ENCODE peak calls at places on chromosomes 16 and 17, in seven cellular contexts. One of them, this sample, is unnamed.

GRCh38 chr16:67860589-67861398 is 12.1 kb upstream of the EDC4 start:
- DNase-seq in neuronal stem cell: no peak
- DNase-seq in IMR-90: peak; percentile 64
- DNase-seq in mesendoderm: no peak
- DNase-seq in trophoblast cell: peak; percentile 63
- DNase-seq in mesenchymal stem cell: peak; percentile 68
- DNase-seq in H1: no peak
- DNase-seq in this sample: no peak

GRCh38 chr16:77557385-77557784 is 122.6 kb upstream of the ADAMTS18 start:
- DNase-seq in H1: no peak
- DNase-seq in neuronal stem cell: no peak
- DNase-seq in mesenchymal stem cell: no peak
- DNase-seq in mesendoderm: no peak
- DNase-seq in trophoblast cell: no peak
- DNase-seq in IMR-90: no peak
- DNase-seq in this sample: no peak

GRCh38 chr16:50153648-50154368 is 702 bp downstream of the TENT4B start:
- DNase-seq in H1: no peak
- DNase-seq in mesendoderm: peak; percentile 50
- DNase-seq in neuronal stem cell: no peak
- DNase-seq in mesenchymal stem cell: peak; percentile 38
- DNase-seq in trophoblast cell: peak; percentile 48
- DNase-seq in IMR-90: no peak
- DNase-seq in this sample: no peak

GRCh38 chr17:50088952-50089825 is 6.0 kb upstream of the PDK2 start:
- DNase-seq in IMR-90: no peak
- DNase-seq in mesendoderm: no peak
- DNase-seq in mesenchymal stem cell: no peak
- DNase-seq in H1: no peak
- DNase-seq in trophoblast cell: no peak
- DNase-seq in neuronal stem cell: no peak
- DNase-seq in this sample: no peak

GRCh38 chr17:64155751-64156544 is 26.0 kb upstream of the ERN1 start:
- DNase-seq in neuronal stem cell: no peak
- DNase-seq in mesenchymal stem cell: peak; percentile 9
- DNase-seq in trophoblast cell: no peak
- DNase-seq in H1: no peak
- DNase-seq in IMR-90: peak; percentile 61
- DNase-seq in mesendoderm: no peak
- DNase-seq in this sample: no peak

GRCh38 chr16:12186774-12187335 is 210.3 kb downstream of the SNX29 start:
- DNase-seq in H1: no peak
- DNase-seq in mesendoderm: no peak
- DNase-seq in trophoblast cell: no peak
- DNase-seq in IMR-90: peak; percentile 49
- DNase-seq in neuronal stem cell: no peak
- DNase-seq in mesenchymal stem cell: peak; percentile 22
- DNase-seq in this sample: no peak

GRCh38 chr17:48294989-48295892 is 134.8 kb downstream of the SKAP1 start:
- DNase-seq in trophoblast cell: peak; percentile 13
- DNase-seq in H1: no peak
- DNase-seq in mesenchymal stem cell: peak; percentile 59
- DNase-seq in IMR-90: no peak
- DNase-seq in mesendoderm: no peak
- DNase-seq in neuronal stem cell: no peak
- DNase-seq in this sample: no peak

GRCh38 chr17:44343510-44344209 is 1.4 kb upstream of the GRN start:
- DNase-seq in mesenchymal stem cell: no peak
- DNase-seq in H1: no peak
- DNase-seq in mesendoderm: no peak
- DNase-seq in IMR-90: no peak
- DNase-seq in trophoblast cell: no peak
- DNase-seq in neuronal stem cell: no peak
- DNase-seq in this sample: no peak

GRCh38 chr16:68642436-68643064 is 2.6 kb upstream of the CDH3 start:
- DNase-seq in trophoblast cell: peak; percentile 25
- DNase-seq in IMR-90: no peak
- DNase-seq in H1: peak; percentile 31
- DNase-seq in mesenchymal stem cell: peak; percentile 37
- DNase-seq in neuronal stem cell: no peak
- DNase-seq in mesendoderm: peak; percentile 93
- DNase-seq in this sample: peak; percentile 89

GRCh38 chr17:59786536-59787319 is 79.3 kb downstream of the VMP1 start:
- DNase-seq in H1: peak; percentile 29
- DNase-seq in mesenchymal stem cell: peak; percentile 100
- DNase-seq in mesendoderm: peak; percentile 97
- DNase-seq in neuronal stem cell: no peak
- DNase-seq in trophoblast cell: peak; percentile 98
- DNase-seq in IMR-90: peak; percentile 100
- DNase-seq in this sample: peak; percentile 62

GRCh38 chr17:70295732-70296131 is 126.4 kb downstream of the KCNJ2 start:
- DNase-seq in mesendoderm: no peak
- DNase-seq in IMR-90: no peak
- DNase-seq in H1: no peak
- DNase-seq in neuronal stem cell: no peak
- DNase-seq in trophoblast cell: no peak
- DNase-seq in mesenchymal stem cell: no peak
- DNase-seq in this sample: no peak

GRCh38 chr17:32894245-32894644 is 17.3 kb upstream of the MYO1D start:
- DNase-seq in mesendoderm: no peak
- DNase-seq in H1: no peak
- DNase-seq in IMR-90: no peak
- DNase-seq in neuronal stem cell: no peak
- DNase-seq in trophoblast cell: peak; percentile 87
- DNase-seq in mesenchymal stem cell: no peak
- DNase-seq in this sample: no peak

GRCh38 chr17:44372036-44372435 is 8.4 kb upstream of the FAM171A2 start:
- DNase-seq in mesendoderm: no peak
- DNase-seq in neuronal stem cell: no peak
- DNase-seq in trophoblast cell: no peak
- DNase-seq in mesenchymal stem cell: no peak
- DNase-seq in IMR-90: no peak
- DNase-seq in H1: no peak
- DNase-seq in this sample: peak; percentile 56

GRCh38 chr16:28623172-28623711 is 13.4 kb upstream of the SULT1A1 start:
- DNase-seq in mesendoderm: no peak
- DNase-seq in neuronal stem cell: no peak
- DNase-seq in H1: no peak
- DNase-seq in mesenchymal stem cell: no peak
- DNase-seq in IMR-90: no peak
- DNase-seq in trophoblast cell: peak; percentile 20
- DNase-seq in this sample: peak; percentile 39

GRCh38 chr17:69236464-69236863 is 7.8 kb upstream of the ABCA10 start:
- DNase-seq in trophoblast cell: no peak
- DNase-seq in mesendoderm: no peak
- DNase-seq in IMR-90: no peak
- DNase-seq in neuronal stem cell: no peak
- DNase-seq in H1: no peak
- DNase-seq in mesenchymal stem cell: no peak
- DNase-seq in this sample: no peak

GRCh38 chr17:1122681-1123396 is 56.9 kb downstream of the ABR start:
- DNase-seq in mesendoderm: peak; percentile 71
- DNase-seq in H1: no peak
- DNase-seq in mesenchymal stem cell: peak; percentile 60
- DNase-seq in IMR-90: peak; percentile 58
- DNase-seq in trophoblast cell: peak; percentile 83
- DNase-seq in neuronal stem cell: no peak
- DNase-seq in this sample: peak; percentile 92

GRCh38 chr17:45016823-45017222 is 34.6 kb downstream of the DCAKD start:
- DNase-seq in mesendoderm: peak; percentile 79
- DNase-seq in neuronal stem cell: no peak
- DNase-seq in mesenchymal stem cell: no peak
- DNase-seq in H1: no peak
- DNase-seq in IMR-90: no peak
- DNase-seq in trophoblast cell: peak; percentile 6
- DNase-seq in this sample: peak; percentile 81

GRCh38 chr17:77365584-77366186 is 224.9 kb downstream of the SEC14L1 start:
- DNase-seq in IMR-90: peak; percentile 93
- DNase-seq in mesendoderm: no peak
- DNase-seq in trophoblast cell: peak; percentile 47
- DNase-seq in mesenchymal stem cell: peak; percentile 92
- DNase-seq in neuronal stem cell: no peak
- DNase-seq in H1: no peak
- DNase-seq in this sample: no peak

GRCh38 chr16:46929378-46930332 is 43.8 kb downstream of the DNAJA2 start:
- DNase-seq in trophoblast cell: peak; percentile 79
- DNase-seq in mesendoderm: peak; percentile 71
- DNase-seq in H1: peak; percentile 53
- DNase-seq in neuronal stem cell: peak; percentile 49
- DNase-seq in IMR-90: peak; percentile 45
- DNase-seq in mesenchymal stem cell: peak; percentile 52
- DNase-seq in this sample: peak; percentile 81

DNA sequence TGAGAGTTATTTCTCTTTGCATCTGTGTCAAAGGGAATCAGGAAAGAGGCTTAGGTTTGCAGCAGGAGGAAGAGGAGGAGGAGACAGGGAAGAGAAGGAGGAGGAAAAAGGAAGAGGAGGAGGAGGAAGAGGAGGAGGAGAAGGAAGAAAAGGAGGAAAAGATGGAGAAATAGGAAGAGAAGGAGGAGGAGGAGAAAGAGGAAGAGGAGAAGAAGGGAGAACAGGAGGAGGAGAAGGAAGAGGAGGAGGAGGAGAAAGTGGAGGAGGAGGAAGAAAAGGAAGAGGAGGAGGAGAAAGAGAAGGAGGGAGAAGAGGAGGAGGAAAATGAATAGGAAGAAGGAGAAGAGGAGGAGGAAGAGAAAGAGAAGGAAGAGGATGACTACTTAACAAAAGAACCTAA is 459.1 kb downstream of the GRIN2A start:
- DNase-seq in mesenchymal stem cell: no peak
- DNase-seq in mesendoderm: no peak
- DNase-seq in IMR-90: no peak
- DNase-seq in neuronal stem cell: no peak
- DNase-seq in H1: no peak
- DNase-seq in trophoblast cell: no peak
- DNase-seq in this sample: no peak
- H2BK5ac ChIP-seq in mesenchymal stem cell: no peak overlapping the region
- H2BK5ac ChIP-seq in mesendoderm: no peak overlapping the region
- H2BK5ac ChIP-seq in IMR-90: no peak overlapping the region
- H2BK5ac ChIP-seq in neuronal stem cell: no peak overlapping the region
- H2BK5ac ChIP-seq in H1: no peak overlapping the region
- H2BK5ac ChIP-seq in trophoblast cell: no peak overlapping the region
- H2BK5ac ChIP-seq in this sample: no peak overlapping the region

DNA sequence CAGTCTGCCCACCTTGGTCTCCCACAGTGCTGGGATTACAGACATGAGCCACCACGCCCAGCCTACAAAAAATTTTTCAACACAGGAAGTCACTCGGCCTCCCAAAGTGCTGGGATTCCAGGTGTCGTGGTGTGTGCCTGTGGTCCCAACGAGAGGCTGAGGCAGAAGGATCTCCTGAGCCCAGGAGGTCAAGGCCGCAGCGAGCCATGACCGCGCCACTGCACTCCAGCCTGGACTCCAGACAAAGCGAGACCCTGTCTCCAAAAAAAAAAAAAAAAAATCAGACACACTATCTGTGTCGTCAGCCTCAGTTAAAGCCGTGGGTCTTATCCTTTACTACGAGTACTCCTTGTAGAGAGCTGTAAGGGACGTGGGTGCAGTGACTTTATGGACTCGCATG is 15.8 kb downstream of the USP22 start:
- DNase-seq in neuronal stem cell: no peak
- DNase-seq in IMR-90: no peak
- DNase-seq in mesenchymal stem cell: no peak
- DNase-seq in H1: no peak
- DNase-seq in trophoblast cell: no peak
- DNase-seq in mesendoderm: no peak
- DNase-seq in this sample: no peak
- H2BK5ac ChIP-seq in neuronal stem cell: no peak overlapping the region
- H2BK5ac ChIP-seq in IMR-90: no peak overlapping the region
- H2BK5ac ChIP-seq in mesenchymal stem cell: no peak overlapping the region
- H2BK5ac ChIP-seq in H1: no peak overlapping the region
- H2BK5ac ChIP-seq in trophoblast cell: no peak overlapping the region
- H2BK5ac ChIP-seq in mesendoderm: no peak overlapping the region
- H2BK5ac ChIP-seq in this sample: no peak overlapping the region

GRCh38 chr17:67246648-67247415 is 1.8 kb upstream of the HELZ start:
- DNase-seq in IMR-90: peak; percentile 60
- DNase-seq in mesendoderm: peak; percentile 96
- DNase-seq in mesenchymal stem cell: peak; percentile 67
- DNase-seq in trophoblast cell: peak; percentile 92
- DNase-seq in neuronal stem cell: no peak
- DNase-seq in H1: peak; percentile 54
- DNase-seq in this sample: peak; percentile 74

GRCh38 chr17:67245073-67245693 is at the start of gene HELZ:
- DNase-seq in mesendoderm: peak; percentile 94
- DNase-seq in trophoblast cell: peak; percentile 86
- DNase-seq in IMR-90: peak; percentile 83
- DNase-seq in neuronal stem cell: peak; percentile 66
- DNase-seq in H1: no peak
- DNase-seq in mesenchymal stem cell: peak; percentile 90
- DNase-seq in this sample: peak; percentile 81

GRCh38 chr17:67247416-67247900 is 2.5 kb upstream of the HELZ start:
- DNase-seq in H1: no peak
- DNase-seq in mesendoderm: no peak
- DNase-seq in trophoblast cell: no peak
- DNase-seq in IMR-90: no peak
- DNase-seq in neuronal stem cell: no peak
- DNase-seq in mesenchymal stem cell: no peak
- DNase-seq in this sample: no peak

GRCh38 chr17:67245694-67246397 is 850 bp upstream of the HELZ start:
- DNase-seq in mesendoderm: peak; percentile 89
- DNase-seq in mesenchymal stem cell: no peak
- DNase-seq in H1: no peak
- DNase-seq in trophoblast cell: peak; percentile 66
- DNase-seq in neuronal stem cell: peak; percentile 77
- DNase-seq in IMR-90: no peak
- DNase-seq in this sample: peak; percentile 90

GRCh38 chr17:67246398-67246647 is 1.3 kb upstream of the HELZ start:
- DNase-seq in mesendoderm: no peak
- DNase-seq in mesenchymal stem cell: peak; percentile 38
- DNase-seq in IMR-90: peak; percentile 17
- DNase-seq in H1: no peak
- DNase-seq in trophoblast cell: peak; percentile 71
- DNase-seq in neuronal stem cell: peak; percentile 18
- DNase-seq in this sample: no peak
- H2BK5ac ChIP-seq in mesendoderm: no peak overlapping the region
- H2BK5ac ChIP-seq in mesenchymal stem cell: peak overlapping the region; percentile 33
- H2BK5ac ChIP-seq in IMR-90: no peak overlapping the region
- H2BK5ac ChIP-seq in H1: no peak overlapping the region
- H2BK5ac ChIP-seq in trophoblast cell: no peak overlapping the region
- H2BK5ac ChIP-seq in neuronal stem cell: no peak overlapping the region
- H2BK5ac ChIP-seq in this sample: no peak overlapping the region

DNA sequence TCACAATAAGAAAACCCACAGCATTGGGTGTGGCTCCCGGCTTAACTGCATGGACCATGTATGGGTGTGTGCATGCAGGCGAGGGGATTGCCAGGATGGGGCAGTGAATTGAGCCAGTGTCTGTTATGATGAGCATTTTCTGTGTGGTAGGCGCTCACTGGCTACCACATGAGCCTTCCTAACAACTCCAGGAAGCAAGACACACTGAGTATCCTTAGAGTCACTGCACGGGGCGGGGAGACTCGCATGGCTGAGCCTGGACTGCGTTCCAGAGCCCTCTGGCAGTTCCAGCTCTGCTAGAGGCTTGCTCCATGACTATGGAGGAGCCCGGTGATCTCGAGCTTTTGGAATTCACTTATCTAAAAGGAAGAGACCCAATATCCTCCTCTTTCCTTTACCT is 225.9 kb downstream of the CCDC182 start:
- DNase-seq in IMR-90: peak; percentile 58
- DNase-seq in mesenchymal stem cell: peak; percentile 78
- DNase-seq in trophoblast cell: peak; percentile 96
- DNase-seq in neuronal stem cell: no peak
- DNase-seq in H1: peak; percentile 15
- DNase-seq in mesendoderm: peak; percentile 94
- DNase-seq in this sample: no peak
- H2BK5ac ChIP-seq in IMR-90: no peak overlapping the region
- H2BK5ac ChIP-seq in mesenchymal stem cell: no peak overlapping the region
- H2BK5ac ChIP-seq in trophoblast cell: peak overlapping the region; percentile 47
- H2BK5ac ChIP-seq in neuronal stem cell: no peak overlapping the region
- H2BK5ac ChIP-seq in H1: peak overlapping the region; percentile 12
- H2BK5ac ChIP-seq in mesendoderm: no peak overlapping the region
- H2BK5ac ChIP-seq in this sample: no peak overlapping the region

This sample was measured in H9.